ENCODE peak calls at places on chromosomes 13 and 19, in four cellular contexts. U is GM23248, V is HCT116, C is astrocyte. E is an unnamed sample. For H3K4me1, the result is how much of the 10 kb centered on the place peaks cover.

GRCh38 chr13:110228936-110229904 is 77.7 kb downstream of the COL4A1 start:
- DNase-seq in C (no peak), U (no peak), V (no peak), E (peak)

GRCh38 chr19:43496960-43497359 is 7.6 kb downstream of the PHLDB3 start:
- DNase-seq in U (no peak), V (no peak), C (no peak), E (no peak)

GRCh38 chr13:34914416-34914815 is 27.7 kb upstream of the NBEA start:
- DNase-seq in C (no peak), V (no peak), U (no peak), E (no peak)

GRCh38 chr13:33260168-33261098 is 25.1 kb downstream of the STARD13 start:
- DNase-seq in V (peak), U (peak), C (no peak), E (no peak)

GRCh38 chr19:10637894-10638293 is 12.5 kb downstream of the SLC44A2 start:
- DNase-seq in C (no peak), V (no peak), U (no peak), E (no peak)

GRCh38 chr19:41588497-41589209 is 12.7 kb downstream of the CEACAM21 start:
- DNase-seq in U (peak), C (peak), V (no peak), E (peak)

GRCh38 chr13:87810391-87810801 is 139.2 kb downstream of the SLITRK5 start:
- DNase-seq in V (no peak), C (no peak), U (no peak), E (no peak)

GRCh38 chr13:27131906-27132305 is 39.7 kb downstream of the USP12 start:
- DNase-seq in C (no peak), V (no peak), U (no peak), E (no peak)

GRCh38 chr13:29782798-29783197 is 67.6 kb downstream of the UBL3 start:
- DNase-seq in C (no peak), V (no peak), U (peak), E (no peak)

GRCh38 chr13:80000679-80001509 is 340.0 kb downstream of the SPRY2 start:
- DNase-seq in U (no peak), C (no peak), V (no peak), E (no peak)

GRCh38 chr13:63403726-63404125 is 1988.1 kb upstream of the PCDH20 start:
- DNase-seq in C (no peak), V (no peak), U (no peak), E (peak)

GRCh38 chr19:17967258-17968051 is 548 bp downstream of the KCNN1 start:
- DNase-seq in C (no peak), V (no peak), U (no peak), E (no peak)

GRCh38 chr19:22545751-22546150 is 88.4 kb upstream of the ZNF492 start:
- DNase-seq in U (peak), C (no peak), V (peak), E (peak)

GRCh38 chr13:26132756-26133155 is 80.9 kb upstream of the SHISA2 start:
- DNase-seq in V (no peak), C (peak), U (peak), E (peak)

GRCh38 chr13:104584481-104584880 is 1518.3 kb upstream of the SLC10A2 start:
- DNase-seq in C (peak), V (no peak), U (no peak), E (peak)

GRCh38 chr13:100100115-100100879 is 11.4 kb downstream of the PCCA start:
- DNase-seq in V (no peak), U (peak), C (peak), E (peak)

GRCh38 chr13:96762876-96763275 is 231.4 kb downstream of the OXGR1 start:
- DNase-seq in V (no peak), C (no peak), U (peak), E (peak)

GRCh38 chr13:41782086-41782485 is 178.8 kb downstream of the VWA8 start:
- DNase-seq in U (no peak), C (no peak), V (no peak), E (no peak)

GRCh38 chr13:73913043-73913740 is 221.0 kb downstream of the KLF12 start:
- DNase-seq in V (no peak), C (peak), U (peak), E (peak)

GRCh38 chr13:103517066-103517767 is 451.0 kb upstream of the SLC10A2 start:
- DNase-seq in U (no peak), V (no peak), C (no peak), E (no peak)

GRCh38 chr13:99269627-99270252 is 11.6 kb upstream of the GPR18 start:
- DNase-seq in U (peak), V (peak), C (peak), E (peak)

GRCh38 chr19:48274173-48274572 is 4.3 kb downstream of the ZNF114 start:
- DNase-seq in V (no peak), U (peak), C (no peak), E (no peak)

GRCh38 chr19:33214621-33215020 is 11.0 kb downstream of the SLC7A10 start:
- DNase-seq in V (no peak), C (no peak), U (peak), E (peak)

GRCh38 chr13:70893832-70894231 is 785.6 kb upstream of the KLHL1 start:
- DNase-seq in C (peak), U (no peak), V (no peak), E (no peak)

GRCh38 chr13:101218484-101218883 is 197.8 kb downstream of the NALCN start:
- DNase-seq in U (peak), C (no peak), V (no peak), E (no peak)

GRCh38 chr19:55181740-55182139 is 1.7 kb upstream of the SYT5 start:
- DNase-seq in V (no peak), U (no peak), C (no peak), E (no peak)

GRCh38 chr19:36182612-36183454 is 30.6 kb upstream of the COX7A1 start:
- DNase-seq in V (peak), C (peak), U (no peak), E (no peak)

GRCh38 chr13:74966814-74967213 is 515.2 kb downstream of the TBC1D4 start:
- DNase-seq in U (peak), V (no peak), C (peak), E (no peak)

GRCh38 chr19:1924320-1924961 is 16.5 kb upstream of the CSNK1G2 start:
- DNase-seq in U (no peak), V (no peak), C (no peak), E (no peak)

GRCh38 chr19:49106648-49107135 is 7.5 kb upstream of the LIN7B start:
- DNase-seq in V (peak), C (no peak), U (peak), E (peak)

GRCh38 chr19:52296773-52297600 is at the start of gene ZNF480:
- DNase-seq in U (peak), C (peak), V (peak), E (peak)

GRCh38 chr13:113843063-113843654 is 20.7 kb downstream of the GAS6 start:
- DNase-seq in U (no peak), V (no peak), C (no peak), E (no peak)

GRCh38 chr19:43476606-43477005 is 11.2 kb upstream of the LYPD3 start:
- DNase-seq in C (peak), V (no peak), U (peak), E (peak)

GRCh38 chr13:26971990-26972888 is 199.4 kb downstream of the USP12 start:
- DNase-seq in V (peak), C (peak), U (peak), E (no peak)

GRCh38 chr19:29579308-29579910 is 26.7 kb upstream of the POP4 start:
- DNase-seq in V (no peak), U (no peak), C (no peak), E (no peak)
- H3K9ac ChIP-seq in V (no peak), U (no peak), C (no peak), E (no peak)

DNA sequence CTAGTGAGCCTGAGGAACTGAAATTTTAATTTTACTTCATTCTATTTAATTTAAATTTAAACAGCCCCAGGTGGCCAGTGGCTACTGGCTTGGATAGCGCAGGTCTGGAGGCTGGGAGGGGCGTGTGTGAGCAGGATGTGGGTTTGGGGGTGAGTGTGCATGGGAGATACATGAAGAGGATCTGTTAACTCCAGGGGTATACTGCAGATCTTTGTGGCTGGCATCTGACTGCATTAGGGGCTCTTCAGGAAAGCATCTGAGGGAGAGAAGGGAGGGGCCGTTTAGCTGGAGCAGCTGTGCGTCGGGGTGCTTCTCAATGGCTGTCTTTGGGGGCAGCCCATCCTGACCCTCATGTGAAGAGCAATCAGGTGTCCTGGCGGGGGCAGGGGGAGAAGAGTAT is 6.8 kb downstream of the SHANK1 start:
- DNase-seq in C (no peak), V (no peak), U (no peak), E (no peak)
- H3K4me3 ChIP-seq in C (no peak), V (no peak), U (no peak), E (no peak)

GRCh38 chr13:46592410-46592809 is 39.4 kb downstream of the LRCH1 start:
- DNase-seq in V (no peak), C (peak), U (no peak), E (no peak)

GRCh38 chr13:46595918-46596315 is 42.9 kb downstream of the LRCH1 start:
- DNase-seq in C (no peak), U (no peak), V (no peak), E (no peak)

GRCh38 chr13:46596501-46596900 is 43.5 kb downstream of the LRCH1 start:
- DNase-seq in V (no peak), C (no peak), U (no peak), E (no peak)

GRCh38 chr13:46595136-46595917 is 42.4 kb downstream of the LRCH1 start:
- DNase-seq in V (no peak), C (peak), U (peak), E (peak)

DNA sequence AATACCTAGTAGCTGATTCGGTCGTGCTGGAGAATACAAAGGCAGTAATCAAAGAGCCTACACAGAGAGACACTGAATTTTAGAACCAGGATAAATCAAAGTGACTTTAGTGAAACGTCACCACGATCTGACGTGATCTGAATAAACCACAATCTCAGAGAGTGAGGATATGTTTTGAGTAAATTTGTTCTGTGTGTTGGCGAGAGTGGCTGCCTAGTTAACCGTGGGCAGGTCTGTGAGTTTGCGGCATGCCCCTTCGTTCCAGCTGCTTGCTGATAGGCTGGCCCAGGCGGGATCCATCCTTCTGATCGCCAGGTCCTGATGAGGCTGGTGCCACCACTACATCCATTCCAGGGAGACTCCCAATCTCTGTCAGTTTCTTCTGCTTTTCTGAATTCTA is 40.4 kb downstream of the LRCH1 start:
- DNase-seq in V (no peak), U (no peak), C (no peak), E (no peak)
- H3K4me1 ChIP-seq in V (under half), U (under half), C (under half), E (under half)

DNA sequence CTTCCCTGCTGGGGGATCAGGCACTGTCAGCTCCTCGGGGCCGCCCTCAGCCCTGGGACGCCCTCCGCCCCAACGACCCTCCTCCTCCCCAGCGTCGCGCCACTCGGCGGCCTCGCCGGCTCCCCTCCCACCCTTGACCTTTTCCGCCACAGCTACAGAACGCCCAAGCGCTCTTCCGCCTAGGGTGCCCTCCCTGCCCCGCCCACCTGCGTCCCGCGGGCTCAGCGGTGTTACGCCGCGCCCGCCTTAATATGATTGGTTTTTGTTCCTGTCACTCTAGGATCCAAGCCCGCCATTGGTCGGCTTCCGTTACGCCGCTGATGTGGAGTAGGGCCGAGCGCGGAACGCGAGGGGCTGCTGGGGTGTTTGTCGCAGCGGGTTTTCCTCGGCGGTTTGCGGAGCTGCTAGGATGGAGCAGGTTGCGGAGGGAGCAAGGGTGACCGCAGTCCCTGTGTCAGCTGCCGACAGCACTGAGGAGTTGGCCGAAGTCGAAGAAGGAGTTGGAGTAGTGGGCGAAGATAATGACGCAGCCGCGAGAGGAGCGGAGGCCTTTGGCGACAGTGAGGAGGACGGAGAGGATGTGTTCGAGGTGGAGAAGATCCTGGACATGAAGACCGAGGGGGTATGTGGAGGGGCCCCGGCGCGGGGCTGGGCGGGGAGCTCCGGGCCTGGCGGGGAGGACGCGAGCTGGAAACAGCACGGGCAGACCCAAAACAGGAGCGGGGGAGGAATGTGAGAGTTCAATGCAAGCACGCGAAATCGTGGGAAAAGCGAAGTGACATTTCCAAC is at the start of gene MPHOSPH8:
- DNase-seq in C (peak), V (peak), U (peak), E (peak)
- H3K9ac ChIP-seq in C (peak), V (peak), U (peak), E (peak)

E was measured in adipocyte.